ENCODE peak calls at places on chromosomes 3 and 15, in five cellular contexts. C is neural progenitor cell, L is IMR-90, I is astrocyte, A is fibroblast of lung. X is an unnamed sample. For H4K20me1, the result is how much of the 10 kb centered on the place peaks cover.

GRCh38 chr3:193040836-193041672 is 123.4 kb upstream of the MB21D2 start:
- DNase-seq in C (peak), L (peak), I (peak), A (peak), X (peak)

GRCh38 chr3:128307029-128307633 is 153.8 kb downstream of the EEFSEC start:
- DNase-seq in C (peak), L (no peak), I (no peak), A (no peak), X (no peak)

GRCh38 chr3:129226374-129226773 is 23.0 kb upstream of the COPG1 start:
- DNase-seq in C (no peak), L (peak), I (peak), A (peak), X (peak)

GRCh38 chr3:136505676-136506075 is 246.5 kb downstream of the STAG1 start:
- DNase-seq in C (no peak), L (no peak), I (no peak), A (no peak), X (no peak)

GRCh38 chr15:81337713-81338157 is 13.8 kb upstream of the STARD5 start:
- DNase-seq in C (no peak), L (no peak), I (peak), A (peak), X (no peak)

GRCh38 chr3:101667844-101668243 is 9.1 kb downstream of the ZBTB11 start:
- DNase-seq in C (no peak), L (no peak), I (no peak), A (no peak), X (no peak)

GRCh38 chr3:150077581-150078247 is 107.0 kb upstream of the PFN2 start:
- DNase-seq in C (no peak), L (peak), I (peak), A (peak), X (no peak)

GRCh38 chr3:185797108-185797881 is 27.5 kb downstream of the IGF2BP2 start:
- DNase-seq in C (no peak), L (no peak), I (no peak), A (no peak), X (no peak)

GRCh38 chr15:78749831-78750230 is 61.4 kb downstream of the ADAMTS7 start:
- DNase-seq in C (no peak), L (no peak), I (no peak), A (no peak), X (no peak)

GRCh38 chr3:197151562-197151961 is 121.9 kb upstream of the MELTF start:
- DNase-seq in C (no peak), L (peak), I (peak), A (peak), X (peak)

GRCh38 chr3:134448664-134449063 is 37.1 kb downstream of the ANAPC13 start:
- DNase-seq in C (no peak), L (no peak), I (no peak), A (no peak), X (no peak)

GRCh38 chr3:154931484-154931883 is 148.6 kb upstream of the MME start:
- DNase-seq in C (no peak), L (peak), I (no peak), A (peak), X (no peak)

GRCh38 chr3:113535898-113536297 is 3.5 kb downstream of the SIDT1 start:
- DNase-seq in C (peak), L (no peak), I (no peak), A (no peak), X (no peak)

GRCh38 chr15:58442122-58442521 is 10.3 kb downstream of the LIPC start:
- DNase-seq in C (no peak), L (no peak), I (peak), A (no peak), X (no peak)

GRCh38 chr3:39284457-39284881 is 4.6 kb upstream of the CX3CR1 start:
- DNase-seq in C (no peak), L (no peak), I (no peak), A (no peak), X (no peak)

GRCh38 chr3:135865085-135865484 is 100.4 kb upstream of the PPP2R3A start:
- DNase-seq in C (no peak), L (peak), I (peak), A (peak), X (no peak)

DNA sequence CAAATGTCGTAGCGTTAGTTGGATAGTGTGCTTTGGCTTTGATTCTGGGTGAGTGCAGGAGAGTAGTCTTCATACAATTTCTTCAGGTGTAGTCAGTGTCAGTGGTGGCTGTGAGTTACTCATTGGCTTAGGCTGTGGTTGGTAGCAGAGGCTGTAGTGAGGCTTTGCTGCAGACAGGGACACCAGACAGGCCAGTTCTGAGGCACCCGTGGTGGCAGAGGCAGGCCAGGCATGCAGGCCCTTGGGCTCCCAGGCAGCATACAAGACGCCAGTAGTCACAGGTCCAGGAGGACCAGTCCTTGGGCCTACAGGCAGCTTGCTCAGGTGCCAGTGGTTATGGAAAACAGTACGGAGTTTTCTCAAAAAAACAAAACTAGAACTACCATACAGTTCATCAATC is 61.3 kb downstream of the DMXL2 start:
- DNase-seq in C (peak), L (no peak), I (no peak), A (no peak), X (no peak)
- H4K20me1 ChIP-seq in C (under half), L (under half), I (under half), A (under half), X (under half)

DNA sequence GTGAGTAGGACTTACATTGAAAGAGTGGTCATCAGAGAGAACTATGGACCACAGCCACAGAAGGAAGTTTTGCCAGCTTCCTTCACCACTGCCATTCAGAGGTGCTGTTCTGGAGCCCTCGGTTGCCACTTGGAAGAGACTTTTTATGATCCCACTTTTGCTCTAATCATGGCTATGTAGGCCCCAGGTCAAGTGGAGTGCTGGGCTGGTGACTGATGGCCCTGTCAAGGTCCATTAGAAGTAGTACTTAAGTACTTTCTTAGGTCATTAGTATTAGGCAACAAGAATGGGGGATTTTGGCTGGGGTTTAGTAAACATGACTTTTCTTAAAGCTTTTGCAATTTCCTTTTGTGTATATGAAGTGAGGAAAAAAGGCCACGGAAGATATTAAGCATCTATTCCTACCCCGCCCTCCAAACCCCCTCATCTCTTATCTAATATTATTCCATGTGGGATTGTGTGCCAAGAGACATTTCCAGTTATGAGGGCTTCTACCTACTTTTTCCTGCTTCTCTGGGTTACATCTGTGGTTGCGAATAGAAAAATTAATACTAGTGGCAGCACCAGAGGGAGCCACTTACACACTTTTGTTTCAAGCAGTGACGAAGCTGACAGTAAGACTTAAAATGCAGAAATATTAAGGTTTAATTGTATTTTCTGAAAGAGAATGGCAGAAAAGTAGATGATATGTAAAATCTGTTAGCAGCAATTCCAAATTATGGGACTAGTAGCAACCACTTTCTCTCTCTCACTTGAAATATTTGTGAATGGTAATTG is 13.9 kb downstream of the NLGN1 start:
- DNase-seq in C (no peak), L (peak), I (peak), A (peak), X (peak)
- TF ChIP-seq CTCF in C (peak), L (peak), I (peak), A (peak), X (peak)

GRCh38 chr3:30665539-30665938 is 59.1 kb downstream of the TGFBR2 start:
- DNase-seq in C (no peak), L (no peak), I (no peak), A (no peak), X (no peak)

GRCh38 chr3:30664449-30664848 is 58.0 kb downstream of the TGFBR2 start:
- DNase-seq in C (no peak), L (no peak), I (no peak), A (no peak), X (no peak)

GRCh38 chr3:30663533-30664241 is 57.3 kb downstream of the TGFBR2 start:
- DNase-seq in C (no peak), L (no peak), I (no peak), A (no peak), X (no peak)

GRCh38 chr3:30666564-30667249 is 60.3 kb downstream of the TGFBR2 start:
- DNase-seq in C (no peak), L (no peak), I (no peak), A (no peak), X (no peak)

GRCh38 chr3:30664884-30665283 is 58.5 kb downstream of the TGFBR2 start:
- DNase-seq in C (no peak), L (no peak), I (no peak), A (no peak), X (no peak)
- H3K27ac ChIP-seq in C (no peak), L (no peak), I (no peak), A (no peak), X (no peak)

DNA sequence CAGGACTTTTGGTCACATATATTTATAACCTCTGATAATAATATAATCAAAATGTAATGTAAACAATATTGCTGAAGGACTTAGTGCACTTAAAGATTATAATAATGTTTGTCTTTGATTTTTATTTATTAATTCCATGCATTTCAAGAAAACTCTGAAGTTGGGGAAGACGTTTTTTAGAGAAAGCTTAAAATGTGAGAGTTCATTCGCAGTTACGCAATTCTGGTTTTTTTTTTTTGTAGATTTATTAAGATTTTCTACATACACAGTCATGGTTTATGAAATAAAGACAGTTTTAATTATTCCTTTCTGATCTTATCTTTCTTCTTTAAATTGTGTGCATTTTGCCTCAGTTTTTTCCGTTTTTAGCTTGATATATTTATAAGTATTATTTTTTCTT is 204.7 kb downstream of the EPHA3 start:
- DNase-seq in C (no peak), L (no peak), I (no peak), A (no peak), X (no peak)
- H4K20me1 ChIP-seq in C (under half), L (under half), I (under half), A (under half), X (under half)

GRCh38 chr3:78978037-78978436 is 789.8 kb downstream of the ROBO1 start:
- DNase-seq in C (no peak), L (peak), I (no peak), A (no peak), X (no peak)
- TF ChIP-seq CTCF in C (peak), L (peak), I (peak), A (peak), X (peak)

DNA sequence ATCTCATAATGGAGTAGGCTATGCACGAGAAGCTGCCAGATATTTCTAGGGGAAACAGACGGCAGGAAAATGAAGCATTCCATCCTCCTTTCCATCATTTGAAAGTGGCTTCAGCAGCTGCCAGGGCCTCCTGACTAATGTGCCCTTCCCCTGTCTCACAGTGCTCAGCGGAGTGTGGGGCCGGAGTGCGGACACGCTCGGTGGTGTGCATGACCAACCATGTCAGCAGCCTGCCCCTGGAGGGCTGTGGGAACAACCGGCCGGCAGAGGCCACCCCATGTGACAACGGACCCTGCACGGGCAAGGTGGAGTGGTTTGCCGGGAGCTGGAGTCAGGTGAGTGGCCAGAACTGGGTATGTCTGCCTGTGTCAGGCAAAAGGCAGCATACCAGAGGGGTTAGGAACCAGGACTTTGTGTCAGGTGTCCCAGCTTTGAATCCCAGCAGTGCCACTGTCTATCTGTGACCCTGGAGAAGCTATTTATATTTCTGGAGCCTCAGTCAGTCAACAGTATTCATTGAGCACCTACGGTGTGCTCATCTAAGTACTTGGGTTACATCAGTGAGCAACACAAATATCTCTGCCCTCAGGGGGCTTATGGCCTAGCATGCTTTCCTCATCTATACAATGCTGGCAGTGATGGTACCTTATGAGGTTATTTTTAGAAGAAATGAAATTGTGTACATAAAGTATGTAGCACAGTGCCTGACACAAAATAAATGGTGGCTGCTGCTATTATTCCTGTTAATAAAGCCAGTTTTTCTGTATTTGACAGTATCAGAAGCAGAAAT is 52.4 kb upstream of the NR2E3 start:
- DNase-seq in C (no peak), L (no peak), I (no peak), A (no peak), X (no peak)
- H3K27ac ChIP-seq in C (no peak), L (no peak), I (no peak), A (no peak), X (no peak)

GRCh38 chr3:157152438-157152837 is 7.5 kb downstream of the CCNL1 start:
- DNase-seq in C (no peak), L (no peak), I (no peak), A (no peak), X (no peak)
- H4K20me1 ChIP-seq in C (half or more), L (half or more), I (half or more), A (under half), X (half or more)